ENCODE peak calls at places on chromosomes 4 and X, in seven cellular contexts. W, G, R, X, O, D and Y are unnamed samples.

GRCh38 chr4:85475631-85476233 is 782 bp downstream of the ARHGAP24 start:
- DNase-seq in W (no peak), G (no peak), R (no peak), X (no peak), O (peak), D (no peak), Y (peak)

GRCh38 chrX:151458824-151459223 is 61.8 kb downstream of the VMA21 start:
- DNase-seq in W (no peak), G (no peak), R (no peak), X (no peak), O (no peak), D (no peak), Y (peak)

GRCh38 chr4:42786350-42787070 is 106.0 kb upstream of the GRXCR1 start:
- DNase-seq in W (no peak), G (no peak), R (no peak), X (no peak), O (no peak), D (no peak), Y (no peak)

GRCh38 chr4:188754372-188755002 is 615.2 kb downstream of the TRIML1 start:
- DNase-seq in W (no peak), G (no peak), R (no peak), X (no peak), O (no peak), D (no peak), Y (no peak)

GRCh38 chrX:30888526-30889146 is 418 bp downstream of the TAB3 start:
- DNase-seq in W (peak), G (peak), R (no peak), X (no peak), O (peak), D (peak), Y (peak)

GRCh38 chr4:158255727-158256324 is 45.5 kb downstream of the TMEM144 start:
- DNase-seq in W (no peak), G (no peak), R (peak), X (no peak), O (no peak), D (no peak), Y (peak)

GRCh38 chr4:150562751-150563150 is 19.2 kb upstream of the MAB21L2 start:
- DNase-seq in W (no peak), G (no peak), R (no peak), X (no peak), O (no peak), D (no peak), Y (no peak)

GRCh38 chr4:113383111-113383785 is 333.8 kb downstream of the ANK2 start:
- DNase-seq in W (no peak), G (no peak), R (peak), X (no peak), O (no peak), D (no peak), Y (no peak)

GRCh38 chr4:75995727-75996126 is 5.0 kb upstream of the SDAD1 start:
- DNase-seq in W (no peak), G (no peak), R (peak), X (no peak), O (no peak), D (no peak), Y (peak)